ENCODE peak calls at places on chromosome 19, in nine cellular contexts. One of them, this sample, is unnamed.

GRCh38 chr19:40305403-40305802 is 20.3 kb upstream of the AKT2 start:
- DNase-seq in tibial artery: peak; percentile 86
- DNase-seq in RCC 7860: peak; percentile 53
- DNase-seq in naive thymus-derived CD4-positive, alpha-beta T cell: peak; percentile 39
- DNase-seq in ecto neural progenitor cell: peak; percentile 73
- DNase-seq in astrocyte: peak; percentile 73
- DNase-seq in AG04450: peak; percentile 83
- DNase-seq in CD8-positive, alpha-beta T cell: peak; percentile 74
- DNase-seq in stimulated activated CD8-positive, alpha-beta memory T cell treated with anti-CD3 and anti-CD28 coated beads, Interleukin-4, amount 100 ng/mL, for 48 hours: peak; percentile 83
- DNase-seq in this sample: peak; percentile 77

GRCh38 chr19:6480843-6481415 is 658 bp downstream of the DENND1C start:
- DNase-seq in tibial artery: no peak
- DNase-seq in RCC 7860: no peak
- DNase-seq in naive thymus-derived CD4-positive, alpha-beta T cell: no peak
- DNase-seq in ecto neural progenitor cell: no peak
- DNase-seq in astrocyte: no peak
- DNase-seq in AG04450: no peak
- DNase-seq in CD8-positive, alpha-beta T cell: peak; percentile 30
- DNase-seq in stimulated activated CD8-positive, alpha-beta memory T cell treated with anti-CD3 and anti-CD28 coated beads, Interleukin-4, amount 100 ng/mL, for 48 hours: peak; percentile 50
- DNase-seq in this sample: no peak

GRCh38 chr19:40716031-40716654 is 543 bp downstream of the COQ8B start:
- DNase-seq in tibial artery: peak; percentile 77
- DNase-seq in RCC 7860: peak; percentile 92
- DNase-seq in naive thymus-derived CD4-positive, alpha-beta T cell: no peak
- DNase-seq in ecto neural progenitor cell: no peak
- DNase-seq in astrocyte: no peak
- DNase-seq in AG04450: peak; percentile 6
- DNase-seq in CD8-positive, alpha-beta T cell: peak; percentile 77
- DNase-seq in stimulated activated CD8-positive, alpha-beta memory T cell treated with anti-CD3 and anti-CD28 coated beads, Interleukin-4, amount 100 ng/mL, for 48 hours: peak; percentile 84
- DNase-seq in this sample: peak; percentile 82

GRCh38 chr19:4523306-4524110 is 5.2 kb upstream of the PLIN4 start:
- DNase-seq in tibial artery: no peak
- DNase-seq in RCC 7860: peak; percentile 13
- DNase-seq in naive thymus-derived CD4-positive, alpha-beta T cell: no peak
- DNase-seq in ecto neural progenitor cell: no peak
- DNase-seq in astrocyte: no peak
- DNase-seq in AG04450: no peak
- DNase-seq in CD8-positive, alpha-beta T cell: peak; percentile 31
- DNase-seq in stimulated activated CD8-positive, alpha-beta memory T cell treated with anti-CD3 and anti-CD28 coated beads, Interleukin-4, amount 100 ng/mL, for 48 hours: peak; percentile 66
- DNase-seq in this sample: no peak

GRCh38 chr19:15237759-15238638 is 5.8 kb upstream of the EPHX3 start:
- DNase-seq in tibial artery: no peak
- DNase-seq in RCC 7860: no peak
- DNase-seq in naive thymus-derived CD4-positive, alpha-beta T cell: no peak
- DNase-seq in ecto neural progenitor cell: no peak
- DNase-seq in astrocyte: no peak
- DNase-seq in AG04450: no peak
- DNase-seq in CD8-positive, alpha-beta T cell: no peak
- DNase-seq in stimulated activated CD8-positive, alpha-beta memory T cell treated with anti-CD3 and anti-CD28 coated beads, Interleukin-4, amount 100 ng/mL, for 48 hours: no peak
- DNase-seq in this sample: no peak

GRCh38 chr19:28498404-28498976 is 714.5 kb downstream of the UQCRFS1 start:
- DNase-seq in tibial artery: no peak
- DNase-seq in RCC 7860: no peak
- DNase-seq in naive thymus-derived CD4-positive, alpha-beta T cell: no peak
- DNase-seq in ecto neural progenitor cell: no peak
- DNase-seq in astrocyte: peak; percentile 39
- DNase-seq in AG04450: no peak
- DNase-seq in CD8-positive, alpha-beta T cell: no peak
- DNase-seq in stimulated activated CD8-positive, alpha-beta memory T cell treated with anti-CD3 and anti-CD28 coated beads, Interleukin-4, amount 100 ng/mL, for 48 hours: no peak
- DNase-seq in this sample: no peak

GRCh38 chr19:7739801-7740659 is 7.3 kb downstream of the CD209 start:
- DNase-seq in tibial artery: no peak
- DNase-seq in RCC 7860: no peak
- DNase-seq in naive thymus-derived CD4-positive, alpha-beta T cell: no peak
- DNase-seq in ecto neural progenitor cell: no peak
- DNase-seq in astrocyte: no peak
- DNase-seq in AG04450: no peak
- DNase-seq in CD8-positive, alpha-beta T cell: no peak
- DNase-seq in stimulated activated CD8-positive, alpha-beta memory T cell treated with anti-CD3 and anti-CD28 coated beads, Interleukin-4, amount 100 ng/mL, for 48 hours: no peak
- DNase-seq in this sample: no peak

GRCh38 chr19:33462112-33462726 is 59.4 kb downstream of the PEPD start:
- DNase-seq in tibial artery: peak; percentile 40
- DNase-seq in RCC 7860: no peak
- DNase-seq in naive thymus-derived CD4-positive, alpha-beta T cell: no peak
- DNase-seq in ecto neural progenitor cell: peak; percentile 21
- DNase-seq in astrocyte: no peak
- DNase-seq in AG04450: no peak
- DNase-seq in CD8-positive, alpha-beta T cell: no peak
- DNase-seq in stimulated activated CD8-positive, alpha-beta memory T cell treated with anti-CD3 and anti-CD28 coated beads, Interleukin-4, amount 100 ng/mL, for 48 hours: no peak
- DNase-seq in this sample: no peak

GRCh38 chr19:48475369-48476068 is 6.3 kb downstream of the CYTH2 start:
- DNase-seq in tibial artery: no peak
- DNase-seq in RCC 7860: no peak
- DNase-seq in naive thymus-derived CD4-positive, alpha-beta T cell: no peak
- DNase-seq in ecto neural progenitor cell: no peak
- DNase-seq in astrocyte: no peak
- DNase-seq in AG04450: no peak
- DNase-seq in CD8-positive, alpha-beta T cell: no peak
- DNase-seq in stimulated activated CD8-positive, alpha-beta memory T cell treated with anti-CD3 and anti-CD28 coated beads, Interleukin-4, amount 100 ng/mL, for 48 hours: no peak
- DNase-seq in this sample: no peak

This sample was measured in activated CD4-positive, alpha-beta T cell treated with anti-CD3 and anti-CD28 coated beads for 4 hours.